ENCODE peak calls at places on chromosome 15, in six cellular contexts. One of them, this sample, is unnamed.
A peak's percentile ranks its signal among the peaks of the same experiment; 100 is the strongest.

GRCh38 chr15:49265911-49266310 is 95.9 kb downstream of the GALK2 start:
- DNase-seq in dorsolateral prefrontal cortex: no peak
- DNase-seq in lower lobe of right lung: no peak
- DNase-seq in AG10803: no peak
- DNase-seq in BE2C: no peak
- DNase-seq in IMR-90: no peak
- DNase-seq in this sample: no peak

GRCh38 chr15:48052871-48053383 is 67.9 kb upstream of the SLC24A5 start:
- DNase-seq in lower lobe of right lung: no peak
- DNase-seq in BE2C: no peak
- DNase-seq in IMR-90: no peak
- DNase-seq in AG10803: no peak
- DNase-seq in dorsolateral prefrontal cortex: no peak
- DNase-seq in this sample: no peak

GRCh38 chr15:51751687-51752683 is 588 bp downstream of the TMOD2 start:
- DNase-seq in AG10803: no peak
- DNase-seq in lower lobe of right lung: peak; percentile 60
- DNase-seq in BE2C: peak; percentile 63
- DNase-seq in dorsolateral prefrontal cortex: no peak
- DNase-seq in IMR-90: peak; percentile 34
- DNase-seq in this sample: peak; percentile 56

GRCh38 chr15:93831641-93832040 is 399.7 kb upstream of the MCTP2 start:
- DNase-seq in dorsolateral prefrontal cortex: no peak
- DNase-seq in IMR-90: no peak
- DNase-seq in AG10803: no peak
- DNase-seq in BE2C: no peak
- DNase-seq in lower lobe of right lung: no peak
- DNase-seq in this sample: no peak

GRCh38 chr15:82129769-82130168 is 84.0 kb upstream of the MEX3B start:
- DNase-seq in lower lobe of right lung: no peak
- DNase-seq in IMR-90: peak; percentile 96
- DNase-seq in AG10803: peak; percentile 94
- DNase-seq in BE2C: peak; percentile 26
- DNase-seq in dorsolateral prefrontal cortex: no peak
- DNase-seq in this sample: no peak

GRCh38 chr15:57610130-57610529 is 18.4 kb downstream of the MYZAP start:
- DNase-seq in lower lobe of right lung: no peak
- DNase-seq in BE2C: no peak
- DNase-seq in AG10803: peak; percentile 43
- DNase-seq in IMR-90: peak; percentile 50
- DNase-seq in dorsolateral prefrontal cortex: peak; percentile 11
- DNase-seq in this sample: no peak

GRCh38 chr15:49232407-49232806 is 62.4 kb downstream of the GALK2 start:
- DNase-seq in lower lobe of right lung: no peak
- DNase-seq in BE2C: no peak
- DNase-seq in IMR-90: no peak
- DNase-seq in AG10803: no peak
- DNase-seq in dorsolateral prefrontal cortex: no peak
- DNase-seq in this sample: no peak

GRCh38 chr15:77622212-77622941 is 10.3 kb downstream of the LINGO1 start:
- DNase-seq in AG10803: no peak
- DNase-seq in BE2C: no peak
- DNase-seq in dorsolateral prefrontal cortex: no peak
- DNase-seq in IMR-90: no peak
- DNase-seq in lower lobe of right lung: no peak
- DNase-seq in this sample: peak; percentile 26

GRCh38 chr15:92005154-92005553 is 151.6 kb downstream of the SLCO3A1 start:
- DNase-seq in AG10803: no peak
- DNase-seq in lower lobe of right lung: no peak
- DNase-seq in IMR-90: no peak
- DNase-seq in dorsolateral prefrontal cortex: no peak
- DNase-seq in BE2C: peak; percentile 55
- DNase-seq in this sample: no peak

GRCh38 chr15:55915876-55916567 is 77.4 kb downstream of the NEDD4 start:
- DNase-seq in lower lobe of right lung: no peak
- DNase-seq in dorsolateral prefrontal cortex: no peak
- DNase-seq in BE2C: no peak
- DNase-seq in IMR-90: peak; percentile 56
- DNase-seq in AG10803: peak; percentile 63
- DNase-seq in this sample: no peak

GRCh38 chr15:73838795-73839565 is 34.4 kb upstream of the TBC1D21 start:
- DNase-seq in BE2C: peak; percentile 86
- DNase-seq in AG10803: no peak
- DNase-seq in IMR-90: no peak
- DNase-seq in dorsolateral prefrontal cortex: peak; percentile 54
- DNase-seq in lower lobe of right lung: no peak
- DNase-seq in this sample: no peak

GRCh38 chr15:69181419-69181818 is 21.0 kb downstream of the GLCE start:
- DNase-seq in lower lobe of right lung: no peak
- DNase-seq in dorsolateral prefrontal cortex: no peak
- DNase-seq in AG10803: peak; percentile 53
- DNase-seq in BE2C: no peak
- DNase-seq in IMR-90: peak; percentile 34
- DNase-seq in this sample: no peak

GRCh38 chr15:91270747-91271146 is 170.7 kb downstream of the SV2B start:
- DNase-seq in IMR-90: no peak
- DNase-seq in lower lobe of right lung: no peak
- DNase-seq in AG10803: no peak
- DNase-seq in dorsolateral prefrontal cortex: no peak
- DNase-seq in BE2C: no peak
- DNase-seq in this sample: no peak

GRCh38 chr15:48914717-48915116 is 36.8 kb downstream of the EID1 start:
- DNase-seq in dorsolateral prefrontal cortex: no peak
- DNase-seq in BE2C: no peak
- DNase-seq in lower lobe of right lung: no peak
- DNase-seq in IMR-90: no peak
- DNase-seq in AG10803: no peak
- DNase-seq in this sample: no peak

GRCh38 chr15:71118345-71118744 is 3.1 kb downstream of the THSD4 start:
- DNase-seq in AG10803: no peak
- DNase-seq in BE2C: no peak
- DNase-seq in IMR-90: no peak
- DNase-seq in dorsolateral prefrontal cortex: no peak
- DNase-seq in lower lobe of right lung: no peak
- DNase-seq in this sample: no peak

GRCh38 chr15:60865507-60865906 is 363.6 kb downstream of the RORA start:
- DNase-seq in lower lobe of right lung: no peak
- DNase-seq in BE2C: no peak
- DNase-seq in IMR-90: peak; percentile 66
- DNase-seq in dorsolateral prefrontal cortex: no peak
- DNase-seq in AG10803: peak; percentile 37
- DNase-seq in this sample: no peak

GRCh38 chr15:34754171-34754580 is 622 bp downstream of the GJD2 start:
- DNase-seq in BE2C: peak; percentile 16
- DNase-seq in dorsolateral prefrontal cortex: no peak
- DNase-seq in IMR-90: no peak
- DNase-seq in AG10803: no peak
- DNase-seq in lower lobe of right lung: no peak
- DNase-seq in this sample: no peak

GRCh38 chr15:92810418-92811138 is 89.5 kb upstream of the CHD2 start:
- DNase-seq in BE2C: peak; percentile 55
- DNase-seq in AG10803: peak; percentile 55
- DNase-seq in lower lobe of right lung: peak; percentile 91
- DNase-seq in dorsolateral prefrontal cortex: peak; percentile 27
- DNase-seq in IMR-90: peak; percentile 78
- DNase-seq in this sample: peak; percentile 46

GRCh38 chr15:80615361-80615736 is 79.8 kb upstream of the ABHD17C start:
- DNase-seq in dorsolateral prefrontal cortex: no peak
- DNase-seq in IMR-90: no peak
- DNase-seq in AG10803: no peak
- DNase-seq in BE2C: no peak
- DNase-seq in lower lobe of right lung: no peak
- DNase-seq in this sample: no peak

GRCh38 chr15:69979269-69979668 is 118.4 kb downstream of the TLE3 start:
- DNase-seq in dorsolateral prefrontal cortex: no peak
- DNase-seq in AG10803: no peak
- DNase-seq in lower lobe of right lung: no peak
- DNase-seq in BE2C: no peak
- DNase-seq in IMR-90: peak; percentile 18
- DNase-seq in this sample: peak; percentile 78

GRCh38 chr15:33215941-33216872 is 21.7 kb upstream of the FMN1 start:
- DNase-seq in lower lobe of right lung: no peak
- DNase-seq in BE2C: peak; percentile 24
- DNase-seq in dorsolateral prefrontal cortex: no peak
- DNase-seq in IMR-90: peak; percentile 24
- DNase-seq in AG10803: peak; percentile 33
- DNase-seq in this sample: no peak

GRCh38 chr15:41506796-41507341 is 6.8 kb downstream of the LTK start:
- DNase-seq in BE2C: no peak
- DNase-seq in IMR-90: no peak
- DNase-seq in lower lobe of right lung: no peak
- DNase-seq in dorsolateral prefrontal cortex: no peak
- DNase-seq in AG10803: no peak
- DNase-seq in this sample: peak; percentile 27
- TF ChIP-seq CTCF in BE2C: no peak
- TF ChIP-seq CTCF in IMR-90: no peak
- TF ChIP-seq CTCF in lower lobe of right lung: no peak
- TF ChIP-seq CTCF in dorsolateral prefrontal cortex: no peak
- TF ChIP-seq CTCF in AG10803: no peak
- TF ChIP-seq CTCF in this sample: peak; percentile 6

GRCh38 chr15:89500397-89501270 is 4.3 kb upstream of the RHCG start:
- DNase-seq in lower lobe of right lung: no peak
- DNase-seq in dorsolateral prefrontal cortex: no peak
- DNase-seq in AG10803: no peak
- DNase-seq in BE2C: no peak
- DNase-seq in IMR-90: no peak
- DNase-seq in this sample: no peak
- TF ChIP-seq CTCF in lower lobe of right lung: no peak
- TF ChIP-seq CTCF in dorsolateral prefrontal cortex: no peak
- TF ChIP-seq CTCF in AG10803: peak; percentile 24
- TF ChIP-seq CTCF in BE2C: peak; percentile 61
- TF ChIP-seq CTCF in IMR-90: peak; percentile 22
- TF ChIP-seq CTCF in this sample: no peak

GRCh38 chr15:59396660-59397059 is 24.0 kb upstream of the MYO1E start:
- DNase-seq in AG10803: no peak
- DNase-seq in dorsolateral prefrontal cortex: no peak
- DNase-seq in lower lobe of right lung: no peak
- DNase-seq in BE2C: no peak
- DNase-seq in IMR-90: no peak
- DNase-seq in this sample: no peak
- TF ChIP-seq CTCF in AG10803: no peak
- TF ChIP-seq CTCF in dorsolateral prefrontal cortex: no peak
- TF ChIP-seq CTCF in lower lobe of right lung: no peak
- TF ChIP-seq CTCF in BE2C: no peak
- TF ChIP-seq CTCF in IMR-90: no peak
- TF ChIP-seq CTCF in this sample: no peak

GRCh38 chr15:45184562-45185041 is 3.2 kb downstream of the SHF start:
- DNase-seq in IMR-90: no peak
- DNase-seq in BE2C: peak; percentile 51
- DNase-seq in lower lobe of right lung: no peak
- DNase-seq in dorsolateral prefrontal cortex: no peak
- DNase-seq in AG10803: no peak
- DNase-seq in this sample: no peak

GRCh38 chr15:45180648-45181436 is 6.9 kb downstream of the SHF start:
- DNase-seq in lower lobe of right lung: no peak
- DNase-seq in AG10803: no peak
- DNase-seq in BE2C: no peak
- DNase-seq in IMR-90: no peak
- DNase-seq in dorsolateral prefrontal cortex: no peak
- DNase-seq in this sample: no peak

GRCh38 chr15:45181491-45182285 is 6.1 kb downstream of the SHF start:
- DNase-seq in lower lobe of right lung: no peak
- DNase-seq in AG10803: no peak
- DNase-seq in BE2C: peak; percentile 52
- DNase-seq in IMR-90: no peak
- DNase-seq in dorsolateral prefrontal cortex: no peak
- DNase-seq in this sample: no peak

GRCh38 chr15:45183511-45183910 is 4.3 kb downstream of the SHF start:
- DNase-seq in dorsolateral prefrontal cortex: no peak
- DNase-seq in lower lobe of right lung: no peak
- DNase-seq in AG10803: no peak
- DNase-seq in BE2C: no peak
- DNase-seq in IMR-90: no peak
- DNase-seq in this sample: no peak

GRCh38 chr15:45183001-45183400 is 4.8 kb downstream of the SHF start:
- DNase-seq in IMR-90: no peak
- DNase-seq in dorsolateral prefrontal cortex: no peak
- DNase-seq in AG10803: no peak
- DNase-seq in BE2C: no peak
- DNase-seq in lower lobe of right lung: no peak
- DNase-seq in this sample: no peak
- TF ChIP-seq CTCF in IMR-90: no peak
- TF ChIP-seq CTCF in dorsolateral prefrontal cortex: no peak
- TF ChIP-seq CTCF in AG10803: no peak
- TF ChIP-seq CTCF in BE2C: no peak
- TF ChIP-seq CTCF in lower lobe of right lung: no peak
- TF ChIP-seq CTCF in this sample: no peak

DNA sequence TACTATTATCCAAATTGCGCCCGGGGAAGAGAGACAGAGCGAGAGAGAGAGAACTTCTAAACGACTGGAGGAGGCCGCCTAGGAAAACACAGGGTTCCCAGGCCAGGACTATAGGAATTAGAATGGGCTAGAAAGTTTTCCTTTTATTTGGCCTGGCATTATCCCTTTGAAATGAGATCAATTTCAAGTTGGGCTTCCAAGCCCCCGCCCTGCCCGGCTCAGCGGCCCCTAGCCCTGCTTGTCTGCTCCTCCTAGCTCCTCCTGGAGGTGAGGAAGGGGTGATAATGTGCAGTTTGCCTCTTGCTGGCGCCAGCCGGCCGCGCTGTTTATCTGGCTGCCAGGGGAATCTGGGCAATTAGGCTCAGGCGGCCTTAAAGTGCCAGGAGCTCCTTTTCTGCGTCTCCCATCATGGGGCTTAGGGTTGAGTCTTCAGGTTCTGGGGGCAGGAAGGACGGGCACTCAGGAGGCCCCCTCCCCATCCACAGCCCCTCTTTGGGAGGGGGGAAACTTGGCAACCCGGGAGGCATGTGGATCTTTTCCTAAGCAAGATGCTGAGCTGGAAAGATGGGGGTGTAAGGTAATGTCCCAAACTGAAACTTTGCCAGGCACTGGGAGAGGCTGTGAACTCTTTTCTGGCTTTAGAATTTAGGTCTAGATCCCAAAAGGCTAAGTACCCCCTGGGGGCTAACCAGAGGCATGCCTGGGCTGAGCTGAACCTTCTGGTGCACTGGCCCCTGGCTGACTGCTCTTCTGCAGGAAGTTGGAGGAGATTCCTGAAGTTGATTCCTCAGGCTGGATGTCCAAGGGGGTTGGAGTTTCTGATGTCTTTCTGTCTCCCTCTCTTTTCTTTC is 5.5 kb downstream of the SMAD6 start:
- DNase-seq in lower lobe of right lung: no peak
- DNase-seq in BE2C: peak; percentile 89
- DNase-seq in dorsolateral prefrontal cortex: no peak
- DNase-seq in AG10803: peak; percentile 59
- DNase-seq in IMR-90: peak; percentile 43
- DNase-seq in this sample: no peak
- TF ChIP-seq CTCF in lower lobe of right lung: peak; percentile 11
- TF ChIP-seq CTCF in BE2C: peak; percentile 52
- TF ChIP-seq CTCF in dorsolateral prefrontal cortex: no peak
- TF ChIP-seq CTCF in AG10803: peak; percentile 45
- TF ChIP-seq CTCF in IMR-90: peak; percentile 34
- TF ChIP-seq CTCF in this sample: no peak

This sample was measured in GM20000.